ENCODE peak calls at places on chromosomes 11 and 22, in eight cellular contexts. T is cardiac muscle cell, K is ovary, L is osteoblast, A is right lobe of liver, N is lower lobe of right lung, G is heart left ventricle, J is tibial nerve. M is an unnamed sample. For H3K27me3, the result is how much of the 10 kb centered on the place peaks cover.

GRCh38 chr11:69836401-69836800 is 17.2 kb upstream of the FGF3 start:
- DNase-seq in K (no peak), J (no peak), T (no peak), N (no peak), A (no peak), G (no peak), L (peak), M (peak)

GRCh38 chr22:24894998-24895397 is 51.5 kb downstream of the LHFPL7 start:
- DNase-seq in G (peak), A (peak), L (no peak), K (peak), T (peak), N (peak), J (peak), M (peak)

GRCh38 chr11:32796425-32796824 is 2.0 kb upstream of the CCDC73 start:
- DNase-seq in A (no peak), K (no peak), N (no peak), T (no peak), J (no peak), L (no peak), G (no peak), M (no peak)

GRCh38 chr11:77311701-77312100 is 10.2 kb upstream of the GDPD4 start:
- DNase-seq in N (no peak), T (no peak), K (no peak), G (no peak), A (no peak), L (no peak), J (no peak), M (no peak)

GRCh38 chr11:118820412-118821357 is 29.7 kb upstream of the DDX6 start:
- DNase-seq in J (peak), K (no peak), N (peak), T (no peak), A (peak), G (peak), L (peak), M (peak)

GRCh38 chr11:69375316-69376154 is 81.6 kb downstream of the MYEOV start:
- DNase-seq in L (peak), A (no peak), T (no peak), N (no peak), J (no peak), K (peak), G (no peak), M (peak)

GRCh38 chr11:72958790-72959189 is 144.6 kb downstream of the ATG16L2 start:
- DNase-seq in T (no peak), A (no peak), K (no peak), J (no peak), N (no peak), G (no peak), L (peak), M (no peak)

GRCh38 chr11:11070976-11071375 is 213.1 kb upstream of the ZBED5 start:
- DNase-seq in K (no peak), G (no peak), J (no peak), T (no peak), A (no peak), L (no peak), N (no peak), M (no peak)

GRCh38 chr11:72037554-72038311 is 39.0 kb downstream of the IL18BP start:
- DNase-seq in L (no peak), A (no peak), J (no peak), G (no peak), K (no peak), N (no peak), T (no peak), M (no peak)

GRCh38 chr11:77695417-77695816 is 57.8 kb upstream of the CLNS1A start:
- DNase-seq in A (no peak), N (no peak), T (no peak), J (no peak), L (no peak), K (no peak), G (no peak), M (no peak)

GRCh38 chr11:106794058-106794457 is 224.2 kb downstream of the GUCY1A2 start:
- DNase-seq in K (no peak), G (no peak), J (no peak), T (peak), A (no peak), N (no peak), L (no peak), M (no peak)

GRCh38 chr11:46309669-46310288 is 32.3 kb downstream of the CREB3L1 start:
- DNase-seq in A (no peak), G (no peak), J (no peak), L (peak), K (no peak), T (no peak), N (no peak), M (no peak)

GRCh38 chr11:96621161-96621560 is 231.3 kb downstream of the JRKL start:
- DNase-seq in J (no peak), K (no peak), N (no peak), L (no peak), G (no peak), T (no peak), A (no peak), M (no peak)

GRCh38 chr11:96472085-96472484 is 82.3 kb downstream of the JRKL start:
- DNase-seq in N (no peak), G (no peak), L (no peak), A (no peak), T (no peak), J (no peak), K (no peak), M (no peak)

GRCh38 chr22:17741866-17742527 is 32.3 kb downstream of the BID start:
- DNase-seq in J (no peak), G (no peak), A (no peak), T (no peak), K (no peak), L (peak), N (no peak), M (no peak)

GRCh38 chr11:70737816-70738630 is 339.7 kb downstream of the CTTN start:
- DNase-seq in J (no peak), T (no peak), K (no peak), A (no peak), L (peak), N (peak), G (no peak), M (no peak)

GRCh38 chr22:35308480-35308945 is 8.8 kb downstream of the TOM1 start:
- DNase-seq in G (no peak), N (no peak), A (no peak), T (no peak), J (no peak), L (peak), K (no peak), M (no peak)

GRCh38 chr22:40679964-40680818 is 907 bp downstream of the MCHR1 start:
- DNase-seq in L (no peak), T (peak), K (no peak), A (no peak), G (no peak), N (no peak), J (no peak), M (no peak)

GRCh38 chr22:40955516-40955915 is 4.3 kb downstream of the RBX1 start:
- DNase-seq in A (no peak), K (no peak), N (no peak), G (no peak), L (no peak), J (no peak), T (peak), M (no peak)

GRCh38 chr11:118917488-118918127 is 8.1 kb downstream of the BCL9L start:
- DNase-seq in N (peak), K (peak), T (peak), A (peak), L (peak), G (no peak), J (peak), M (no peak)

GRCh38 chr11:8100605-8101004 is 19.6 kb downstream of the TUB start:
- DNase-seq in G (peak), J (no peak), K (no peak), A (no peak), L (no peak), T (no peak), N (no peak), M (no peak)

GRCh38 chr11:8100151-8100550 is 19.1 kb downstream of the TUB start:
- DNase-seq in L (no peak), A (no peak), G (no peak), N (no peak), T (no peak), K (no peak), J (peak), M (no peak)

GRCh38 chr11:8098361-8098760 is 17.4 kb downstream of the TUB start:
- DNase-seq in N (no peak), L (peak), K (no peak), A (no peak), J (no peak), G (peak), T (peak), M (no peak)

GRCh38 chr11:8098879-8099278 is 17.9 kb downstream of the TUB start:
- DNase-seq in K (no peak), N (no peak), G (peak), J (peak), L (peak), A (no peak), T (no peak), M (no peak)

DNA sequence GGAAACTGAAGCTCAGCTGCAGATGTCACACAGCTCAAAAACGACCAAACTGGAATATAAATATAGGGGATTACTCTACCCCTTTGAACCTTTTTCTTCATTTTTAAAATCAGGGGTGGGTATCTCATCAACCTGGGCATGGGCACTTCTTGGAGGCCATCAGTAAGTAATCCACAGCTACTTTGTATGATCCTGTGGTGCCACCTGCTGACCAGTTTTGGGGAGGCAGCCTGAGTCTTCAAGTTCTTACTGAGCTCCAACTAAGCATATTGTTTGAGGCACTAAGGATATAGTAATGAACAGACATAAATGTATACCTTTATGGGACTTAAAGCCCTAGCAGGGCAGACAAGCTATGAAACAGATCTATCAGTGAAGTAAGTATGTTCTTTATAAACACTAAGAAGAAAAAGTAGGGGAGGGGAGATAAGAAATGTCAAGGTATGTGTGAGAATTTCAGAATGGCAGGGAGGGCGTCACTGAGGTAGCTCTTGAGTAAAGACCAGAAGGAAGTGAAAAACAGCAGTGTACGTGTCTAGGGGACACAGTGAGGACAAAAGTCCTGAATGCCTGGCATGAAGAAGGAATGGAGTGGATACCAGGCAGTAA is 18.4 kb downstream of the TUB start:
- DNase-seq in J (peak), T (peak), K (peak), L (peak), A (peak), N (peak), G (peak), M (peak)
- TF ChIP-seq CTCF in J (peak), T (peak), K (peak), L (peak), A (peak), N (peak), G (peak), M (peak)

GRCh38 chr11:61689164-61689496 is 8.9 kb downstream of the DAGLA start:
- DNase-seq in A (no peak), J (no peak), T (no peak), L (no peak), N (no peak), G (no peak), K (no peak), M (no peak)

GRCh38 chr11:61687420-61687819 is 7.2 kb downstream of the DAGLA start:
- DNase-seq in N (no peak), T (no peak), J (no peak), A (no peak), K (no peak), L (no peak), G (no peak), M (no peak)

GRCh38 chr11:61686469-61686868 is 6.3 kb downstream of the DAGLA start:
- DNase-seq in A (no peak), N (no peak), J (no peak), T (no peak), K (no peak), L (no peak), G (no peak), M (no peak)

GRCh38 chr11:61690706-61691377 is 10.7 kb downstream of the DAGLA start:
- DNase-seq in J (no peak), L (no peak), G (no peak), A (no peak), T (no peak), K (no peak), N (no peak), M (peak)

DNA sequence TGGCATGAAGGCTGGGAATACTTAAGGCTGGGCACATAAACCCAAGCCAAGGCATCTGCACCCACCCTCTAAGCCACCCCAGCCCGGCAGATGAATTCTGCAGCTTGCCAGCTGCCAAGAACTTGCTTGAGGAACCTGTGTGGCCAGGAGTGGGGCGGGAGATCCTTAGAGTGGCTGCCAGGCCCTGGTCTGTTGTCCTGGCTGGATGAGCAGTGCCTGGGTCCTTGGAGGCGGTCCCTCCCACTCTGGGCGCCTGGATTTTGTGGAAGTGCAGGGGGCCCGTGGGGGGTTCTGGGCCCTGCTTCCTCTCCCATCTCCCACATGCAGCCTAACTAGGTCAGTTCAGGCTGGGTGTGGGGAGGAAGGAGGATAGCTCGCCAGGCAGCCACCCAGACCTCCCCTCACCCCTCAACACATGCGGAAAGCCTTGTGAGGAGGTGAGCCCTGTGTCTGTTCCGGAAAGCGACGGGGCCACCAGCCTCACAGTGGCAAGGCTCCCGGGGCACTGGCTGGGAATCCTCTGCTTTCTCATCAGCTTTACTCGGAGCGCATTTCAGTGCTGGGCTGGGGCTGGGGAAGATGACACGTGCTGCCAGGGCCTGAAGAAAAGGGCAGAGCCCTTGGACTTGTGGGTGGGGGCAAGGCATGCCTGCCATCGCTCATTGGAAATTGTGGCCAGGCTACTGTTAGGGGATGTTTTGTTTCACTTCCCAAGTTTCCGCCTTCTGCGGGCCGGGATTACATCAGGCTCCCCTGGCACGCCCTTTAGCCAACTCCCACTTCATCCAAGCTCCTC is 8.4 kb downstream of the DAGLA start:
- DNase-seq in L (peak), G (peak), T (peak), N (peak), A (no peak), K (no peak), J (peak), M (peak)
- H3K4me3 ChIP-seq in L (peak), G (no peak), T (no peak), N (peak), A (no peak), K (no peak), J (peak), M (no peak)

DNA sequence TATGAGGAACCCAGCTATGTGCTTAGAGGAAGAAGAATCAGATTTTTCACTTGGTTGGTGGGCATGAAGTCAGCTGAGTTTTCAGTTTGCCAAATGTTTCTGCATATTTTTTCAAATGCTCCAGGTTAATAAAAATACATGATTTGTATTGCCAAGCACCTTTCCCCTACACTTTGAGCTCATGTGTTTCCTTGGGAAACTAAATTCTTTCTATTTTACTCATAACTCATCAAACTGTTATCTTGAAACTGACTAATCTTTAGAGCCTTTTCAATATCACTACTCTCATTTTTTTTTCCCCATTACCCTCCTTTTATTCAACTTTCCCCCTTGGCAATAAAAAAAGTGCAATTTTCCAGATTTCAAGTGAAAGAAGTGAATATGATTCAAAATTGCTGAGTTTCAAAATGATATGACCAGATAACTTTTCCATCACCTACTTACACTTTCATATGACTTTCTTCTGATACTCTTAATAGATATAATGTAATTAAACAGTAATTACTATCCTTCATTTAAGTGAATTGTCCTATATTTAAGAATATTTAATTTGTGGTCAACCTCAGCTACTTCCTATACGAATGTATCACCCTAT is 91.9 kb upstream of the SOX6 start:
- DNase-seq in G (no peak), J (no peak), K (no peak), N (no peak), T (peak), L (no peak), A (no peak), M (no peak)
- H3K27me3 ChIP-seq in G (under half), J (under half), K (under half), N (under half), T (under half), L (under half), A (under half), M (under half)

GRCh38 chr11:64150481-64151239 is 15.3 kb downstream of the MACROD1 start:
- DNase-seq in J (no peak), N (no peak), T (no peak), G (peak), K (no peak), A (peak), L (no peak), M (no peak)

GRCh38 chr11:64150051-64150450 is 15.9 kb downstream of the MACROD1 start:
- DNase-seq in T (no peak), J (no peak), A (no peak), N (no peak), K (no peak), L (no peak), G (no peak), M (no peak)

GRCh38 chr11:64151337-64151736 is 14.6 kb downstream of the MACROD1 start:
- DNase-seq in J (no peak), K (no peak), G (no peak), N (no peak), T (no peak), L (no peak), A (no peak), M (no peak)

GRCh38 chr11:64148200-64148916 is 17.6 kb downstream of the MACROD1 start:
- DNase-seq in A (peak), G (peak), L (peak), K (peak), J (peak), T (peak), N (peak), M (peak)

DNA sequence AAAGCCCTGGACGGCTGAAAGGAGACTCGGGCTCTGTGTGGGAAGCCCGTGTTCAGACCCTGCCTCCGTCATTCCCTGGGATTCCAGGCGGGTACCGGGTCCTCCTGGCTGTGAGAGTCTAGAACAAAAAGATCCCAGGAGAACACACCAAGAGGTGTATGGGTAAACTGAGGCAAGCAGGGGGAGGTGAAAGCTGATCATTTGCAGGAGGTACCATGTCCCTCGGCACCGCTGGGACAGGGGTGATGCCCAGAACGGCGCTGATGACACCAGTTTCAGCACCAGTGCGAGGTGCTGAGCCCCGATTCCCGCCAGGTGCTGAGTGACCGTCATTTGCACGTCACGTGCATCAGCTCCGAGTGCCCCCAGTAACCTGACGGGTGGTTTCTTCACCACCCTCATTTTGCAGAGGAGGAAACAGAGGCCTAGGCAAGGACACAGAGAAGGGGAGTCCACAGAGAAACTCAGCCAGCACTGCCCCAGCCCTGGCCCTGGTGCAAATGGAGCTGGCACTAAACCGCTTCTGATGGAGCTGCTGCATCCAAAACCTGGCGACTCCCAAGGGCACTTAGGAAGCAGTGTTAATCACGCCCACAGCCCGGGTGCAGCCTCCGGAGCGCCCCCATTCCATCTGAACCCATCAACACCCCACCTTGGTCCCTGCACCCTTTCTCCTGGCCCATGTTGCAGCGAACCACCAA is 16.8 kb downstream of the MACROD1 start:
- DNase-seq in A (no peak), L (no peak), T (no peak), K (no peak), J (no peak), G (no peak), N (no peak), M (no peak)
- TF ChIP-seq CTCF in A (no peak), L (no peak), T (no peak), K (no peak), J (no peak), G (no peak), N (peak), M (no peak)

GRCh38 chr22:50696799-50697561 is 24.4 kb downstream of the SHANK3 start:
- DNase-seq in A (peak), J (no peak), G (no peak), L (peak), N (peak), K (peak), T (peak), M (no peak)
- H3K4me3 ChIP-seq in A (peak), J (peak), G (peak), L (peak), N (peak), K (peak), T (peak), M (no peak)

GRCh38 chr11:65377036-65377435 is 5.4 kb downstream of the SLC25A45 start:
- DNase-seq in J (no peak), L (peak), K (no peak), A (no peak), T (no peak), N (no peak), G (peak), M (no peak)
- H3K27me3 ChIP-seq in J (under half), L (under half), K (under half), A (under half), T (under half), N (under half), G (under half), M (under half)

GRCh38 chr22:37930270-37930951 is 23.0 kb downstream of the C22orf23 start:
- DNase-seq in K (no peak), T (peak), L (peak), A (no peak), N (no peak), J (peak), G (no peak), M (no peak)
- TF ChIP-seq CTCF in K (no peak), T (peak), L (peak), A (no peak), N (peak), J (no peak), G (peak), M (peak)